ENCODE peak calls at places on chromosomes 1 and 21, in five cellular contexts. P, A, Z, W and E are unnamed samples.

GRCh38 chr1:81304187-81304586 is 496.5 kb upstream of the ADGRL2 start:
- DNase-seq in A (no peak), Z (peak; percentile 26), P (no peak), W (no peak), E (no peak)

GRCh38 chr1:151990856-151991198 is 2.8 kb downstream of the S100A10 start:
- DNase-seq in W (peak; percentile 75), Z (peak; percentile 45), A (no peak), P (no peak), E (no peak)

GRCh38 chr1:92808353-92808752 is 23.4 kb upstream of the EVI5 start:
- DNase-seq in A (no peak), P (no peak), Z (no peak), W (no peak), E (no peak)

GRCh38 chr1:75986478-75986877 is 54.3 kb upstream of the ASB17 start:
- DNase-seq in W (no peak), Z (no peak), A (no peak), P (no peak), E (no peak)

GRCh38 chr1:151953409-151954094 is 40.1 kb downstream of the S100A10 start:
- DNase-seq in P (no peak), W (no peak), Z (no peak), A (no peak), E (no peak)

GRCh38 chr1:169511339-169512028 is 25.7 kb upstream of the SLC19A2 start:
- DNase-seq in Z (peak; percentile 75), W (no peak), A (no peak), P (no peak), E (peak; percentile 63)

GRCh38 chr1:64001038-64001437 is 202.4 kb upstream of the UBE2U start:
- DNase-seq in A (no peak), Z (no peak), P (no peak), W (no peak), E (no peak)

GRCh38 chr21:34276711-34277425 is 86.9 kb upstream of the KCNE2 start:
- DNase-seq in Z (no peak), P (no peak), A (no peak), W (no peak), E (no peak)

GRCh38 chr1:228541725-228542124 is 54.5 kb downstream of the RNF187 start:
- DNase-seq in A (no peak), P (no peak), W (no peak), Z (no peak), E (no peak)

GRCh38 chr1:205450448-205450847 is 5.4 kb downstream of the BLACAT1 start:
- DNase-seq in P (no peak), Z (no peak), A (no peak), W (peak; percentile 41), E (no peak)

GRCh38 chr1:76474922-76475321 is 392.4 kb upstream of the ST6GALNAC5 start:
- DNase-seq in A (no peak), Z (no peak), P (no peak), W (no peak), E (no peak)

GRCh38 chr1:224495861-224496260 is 61.3 kb upstream of the WDR26 start:
- DNase-seq in W (no peak), P (no peak), Z (no peak), A (no peak), E (no peak)

GRCh38 chr1:160186734-160187133 is 3.6 kb upstream of the CASQ1 start:
- DNase-seq in W (no peak), A (no peak), P (no peak), Z (no peak), E (no peak)